ENCODE peak calls at places on chromosomes 7 and 10, in six cellular contexts. Z is HEK293T, T is T-helper 2 cell, H is astrocyte of the spinal cord, I is foreskin fibroblast, L is ELF-1. X is an unnamed sample.

GRCh38 chr7:93890464-93891068 is at the start of gene TFPI2:
- DNase-seq in T (no peak), Z (peak), I (peak), H (peak), L (peak), X (no peak)

GRCh38 chr10:93436577-93436976 is 45.6 kb downstream of the MYOF start:
- DNase-seq in I (peak), Z (no peak), T (no peak), L (peak), H (peak), X (no peak)

GRCh38 chr10:17820943-17821342 is 11.8 kb downstream of the MRC1 start:
- DNase-seq in I (no peak), T (no peak), H (no peak), Z (no peak), L (no peak), X (no peak)

GRCh38 chr10:70761031-70761601 is 24.1 kb downstream of the TBATA start:
- DNase-seq in H (peak), Z (no peak), L (peak), I (peak), T (no peak), X (no peak)

GRCh38 chr7:107615910-107616680 is 36.0 kb downstream of the BCAP29 start:
- DNase-seq in Z (no peak), T (no peak), L (no peak), I (no peak), H (no peak), X (no peak)

GRCh38 chr7:25391295-25391861 is 163.1 kb upstream of the NPVF start:
- DNase-seq in H (peak), L (no peak), Z (peak), T (no peak), I (peak), X (no peak)

GRCh38 chr10:94524711-94525110 is 20.9 kb upstream of the HELLS start:
- DNase-seq in L (no peak), T (no peak), Z (no peak), I (no peak), H (no peak), X (no peak)

GRCh38 chr10:27620425-27621397 is 116.6 kb downstream of the RAB18 start:
- DNase-seq in H (peak), T (no peak), I (peak), Z (no peak), L (no peak), X (no peak)

GRCh38 chr10:74882831-74883230 is 56.4 kb downstream of the KAT6B start:
- DNase-seq in H (peak), I (peak), Z (no peak), T (no peak), L (no peak), X (no peak)

GRCh38 chr7:94266278-94266677 is 128.4 kb upstream of the COL1A2 start:
- DNase-seq in L (no peak), T (no peak), I (peak), Z (no peak), H (no peak), X (no peak)

GRCh38 chr7:47039899-47040298 is 542.0 kb downstream of the TNS3 start:
- DNase-seq in L (no peak), T (no peak), H (peak), I (peak), Z (no peak), X (no peak)

GRCh38 chr7:751826-752225 is 24.7 kb upstream of the PRKAR1B start:
- DNase-seq in I (no peak), Z (no peak), H (no peak), T (no peak), L (no peak), X (no peak)

GRCh38 chr10:74924251-74924954 is 98.0 kb downstream of the KAT6B start:
- DNase-seq in Z (no peak), H (peak), L (no peak), T (no peak), I (peak), X (no peak)

GRCh38 chr7:132542895-132543294 is 33.4 kb downstream of the PLXNA4 start:
- DNase-seq in I (no peak), H (no peak), Z (no peak), L (no peak), T (no peak), X (no peak)

GRCh38 chr7:138481447-138482380 is 21.7 kb downstream of the TRIM24 start:
- DNase-seq in I (no peak), Z (no peak), T (no peak), H (no peak), L (no peak), X (no peak)

GRCh38 chr7:26858735-26859134 is 5.7 kb downstream of the SKAP2 start:
- DNase-seq in Z (no peak), T (no peak), L (peak), H (no peak), I (no peak), X (no peak)

GRCh38 chr7:33050425-33051318 is 11.9 kb downstream of the NT5C3A start:
- DNase-seq in T (no peak), Z (peak), I (peak), H (peak), L (no peak), X (peak)

GRCh38 chr10:29163746-29164145 is 125.1 kb upstream of the LYZL1 start:
- DNase-seq in L (peak), H (peak), T (no peak), I (peak), Z (no peak), X (no peak)

X was measured in NCI-H526.